ENCODE peak calls at places on chromosomes 4 and X, in nine cellular contexts. Q is smooth muscle cell of the brain vasculature; Y is GM10248; B is activated CD4-positive, alpha-beta T cell treated with anti-CD3 and anti-CD28 coated beads, Interleukin-2, amount 50 U/mL, for 1 hour; F is stimulated activated CD4-positive, alpha-beta T cell treated with anti-CD3 and anti-CD28 coated beads, Interleukin-12 subunit alpha, Interleukin-12 subunit beta, amount 100 ng/mL, for 4 hours; V is mammary epithelial cell; R is PC-3; U is globus pallidus; T is tibial nerve. D is an unnamed sample.

GRCh38 chr4:6362896-6363295 is 93.2 kb downstream of the WFS1 start:
- DNase-seq in Y (peak), V (peak), R (peak), U (no peak), T (no peak), B (peak), F (peak), Q (no peak), D (peak)

GRCh38 chr4:190014771-190015537 is 12.1 kb downstream of the FRG2 start:
- DNase-seq in B (no peak), R (no peak), Q (no peak), F (no peak), U (no peak), T (no peak), V (no peak), Y (peak), D (no peak)

GRCh38 chr4:96593422-96593821 is 753.5 kb downstream of the PDHA2 start:
- DNase-seq in Q (no peak), Y (no peak), F (no peak), T (no peak), U (peak), R (peak), V (no peak), B (no peak), D (peak)

GRCh38 chrX:65750674-65751469 is 83.4 kb downstream of the MSN start:
- DNase-seq in Q (no peak), T (no peak), R (no peak), Y (peak), V (no peak), U (no peak), F (no peak), B (peak), D (no peak)

GRCh38 chr4:14771091-14771490 is 231.2 kb upstream of the CPEB2 start:
- DNase-seq in Q (peak), U (peak), T (no peak), V (peak), B (no peak), R (no peak), F (no peak), Y (no peak), D (peak)

GRCh38 chr4:128528793-128529553 is 241.4 kb upstream of the PGRMC2 start:
- DNase-seq in U (no peak), F (no peak), T (no peak), Q (no peak), R (peak), B (no peak), Y (no peak), V (peak), D (peak)

GRCh38 chr4:21474195-21474594 is 474.4 kb downstream of the KCNIP4 start:
- DNase-seq in F (no peak), Y (no peak), B (no peak), U (no peak), Q (no peak), T (no peak), R (no peak), V (no peak), D (no peak)

GRCh38 chr4:53267026-53267425 is 98.8 kb downstream of the SCFD2 start:
- DNase-seq in R (no peak), U (no peak), V (no peak), F (no peak), Q (no peak), B (no peak), Y (no peak), T (no peak), D (no peak)

GRCh38 chr4:163693776-163694175 is 199.3 kb downstream of the TMA16 start:
- DNase-seq in T (no peak), V (peak), Q (no peak), R (peak), U (no peak), B (no peak), F (no peak), Y (no peak), D (peak)

GRCh38 chrX:24396236-24396929 is 35.9 kb downstream of the SUPT20HL1 start:
- DNase-seq in Y (no peak), F (no peak), R (peak), T (no peak), V (peak), Q (no peak), U (no peak), B (no peak), D (peak)

GRCh38 chr4:151522790-151523332 is 113.9 kb downstream of the FHIP1A start:
- DNase-seq in U (no peak), V (no peak), R (peak), F (no peak), Q (no peak), Y (no peak), T (no peak), B (no peak), D (no peak)

GRCh38 chr4:101415962-101416361 is 68.6 kb upstream of the PPP3CA start:
- DNase-seq in U (no peak), T (no peak), V (no peak), Y (no peak), R (no peak), F (no peak), B (no peak), Q (no peak), D (no peak)

GRCh38 chr4:183504930-183505555 is at the start of gene ING2:
- DNase-seq in F (no peak), T (no peak), Y (peak), R (no peak), B (no peak), V (peak), U (peak), Q (peak), D (peak)